ENCODE peak calls at places on chromosomes 2 and 18, in six cellular contexts. L is NCI-H2029, F is AG08396, O is stomach, Y is pancreas, P is NCI-H1694. T is an unnamed sample.

GRCh38 chr2:196987298-196987653 is 60.8 kb upstream of the PGAP1 start:
- DNase-seq in L (no peak), F (no peak), O (no peak), Y (no peak), P (no peak), T (no peak)

GRCh38 chr2:45483997-45484396 is 127.1 kb downstream of the SRBD1 start:
- DNase-seq in L (no peak), F (peak; percentile 9), O (no peak), Y (no peak), P (no peak), T (no peak)

GRCh38 chr2:10272464-10272863 is 30.2 kb upstream of the HPCAL1 start:
- DNase-seq in L (no peak), F (no peak), O (peak; percentile 27), Y (no peak), P (no peak), T (no peak)

GRCh38 chr18:12531747-12532146 is 124.0 kb downstream of the PRELID3A start:
- DNase-seq in L (no peak), F (no peak), O (no peak), Y (no peak), P (no peak), T (no peak)

GRCh38 chr2:210617732-210618330 is 61.4 kb downstream of the CPS1 start:
- DNase-seq in L (peak; percentile 22), F (peak; percentile 45), O (no peak), Y (peak; percentile 21), P (peak; percentile 96), T (peak; percentile 74)

GRCh38 chr2:124066776-124067175 is 41.7 kb downstream of the CNTNAP5 start:
- DNase-seq in L (no peak), F (no peak), O (no peak), Y (no peak), P (no peak), T (no peak)

GRCh38 chr2:8515864-8516533 is 165.9 kb upstream of the ID2 start:
- DNase-seq in L (peak; percentile 92), F (no peak), O (no peak), Y (no peak), P (no peak), T (no peak)

GRCh38 chr2:65232636-65233035 is 5.0 kb downstream of the ACTR2 start:
- DNase-seq in L (no peak), F (peak; percentile 36), O (no peak), Y (no peak), P (no peak), T (no peak)

GRCh38 chr18:13514558-13514957 is 211.8 kb downstream of the FAM210A start:
- DNase-seq in L (no peak), F (no peak), O (no peak), Y (no peak), P (no peak), T (no peak)

GRCh38 chr18:78584167-78585022 is 395.2 kb upstream of the SALL3 start:
- DNase-seq in L (no peak), F (no peak), O (no peak), Y (no peak), P (no peak), T (no peak)

GRCh38 chr18:8287184-8287885 is 321.9 kb upstream of the RAB12 start:
- DNase-seq in L (no peak), F (no peak), O (no peak), Y (peak; percentile 68), P (no peak), T (no peak)

GRCh38 chr2:180938419-180938818 is 42.0 kb upstream of the UBE2E3 start:
- DNase-seq in L (no peak), F (no peak), O (no peak), Y (no peak), P (no peak), T (no peak)

GRCh38 chr2:14712091-14712490 is 79.6 kb downstream of the LRATD1 start:
- DNase-seq in L (no peak), F (no peak), O (no peak), Y (no peak), P (no peak), T (no peak)

GRCh38 chr2:18719978-18720775 is 130.8 kb upstream of the NT5C1B start:
- DNase-seq in L (no peak), F (peak; percentile 33), O (no peak), Y (no peak), P (no peak), T (no peak)

GRCh38 chr2:27494284-27494943 is 586 bp downstream of the FNDC4 start:
- DNase-seq in L (no peak), F (peak; percentile 45), O (no peak), Y (peak; percentile 48), P (no peak), T (peak; percentile 47)

GRCh38 chr2:214201892-214202291 is 209.0 kb upstream of the VWC2L start:
- DNase-seq in L (no peak), F (no peak), O (no peak), Y (no peak), P (no peak), T (no peak)

GRCh38 chr18:12301263-12302005 is 6.6 kb upstream of the TUBB6 start:
- DNase-seq in L (no peak), F (no peak), O (no peak), Y (no peak), P (no peak), T (no peak)

GRCh38 chr18:48662021-48662661 is 123.3 kb downstream of the CTIF start:
- DNase-seq in L (peak; percentile 38), F (peak; percentile 70), O (peak; percentile 56), Y (no peak), P (no peak), T (no peak)

GRCh38 chr2:70726947-70727725 is 40.9 kb downstream of the ADD2 start:
- DNase-seq in L (no peak), F (no peak), O (no peak), Y (no peak), P (no peak), T (peak; percentile 52)

GRCh38 chr2:212367431-212367830 is 171.2 kb downstream of the ERBB4 start:
- DNase-seq in L (no peak), F (no peak), O (no peak), Y (no peak), P (no peak), T (no peak)

GRCh38 chr2:73736378-73736777 is 767 bp downstream of the TPRKB start:
- DNase-seq in L (no peak), F (no peak), O (no peak), Y (no peak), P (no peak), T (no peak)

GRCh38 chr2:172783091-172783898 is 47.6 kb downstream of the RAPGEF4 start:
- DNase-seq in L (no peak), F (peak; percentile 74), O (no peak), Y (peak; percentile 7), P (no peak), T (no peak)

GRCh38 chr2:132815522-132815921 is 145.5 kb upstream of the LYPD1 start:
- DNase-seq in L (no peak), F (peak; percentile 59), O (no peak), Y (no peak), P (no peak), T (no peak)

GRCh38 chr2:152134488-152135280 is 35.8 kb upstream of the CACNB4 start:
- DNase-seq in L (no peak), F (peak; percentile 12), O (no peak), Y (no peak), P (no peak), T (no peak)

GRCh38 chr2:56168163-56168562 is 15.6 kb upstream of the CCDC85A start:
- DNase-seq in L (peak; percentile 71), F (no peak), O (no peak), Y (no peak), P (no peak), T (no peak)

GRCh38 chr2:152335016-152335850 is at the start of gene FMNL2:
- DNase-seq in L (peak; percentile 57), F (peak; percentile 89), O (peak; percentile 87), Y (peak; percentile 77), P (peak; percentile 72), T (peak; percentile 91)

GRCh38 chr2:241706539-241706938 is 4.7 kb downstream of the ING5 start:
- DNase-seq in L (no peak), F (no peak), O (no peak), Y (no peak), P (no peak), T (no peak)

GRCh38 chr2:42675815-42676214 is 88.1 kb downstream of the OXER1 start:
- DNase-seq in L (no peak), F (no peak), O (no peak), Y (no peak), P (no peak), T (no peak)

T was measured in cerebellar cortex.